ENCODE peak calls at places on chromosome 21, in four cellular contexts. V is Peyer's patch, B is astrocyte, H is neural progenitor cell. Q is an unnamed sample.

GRCh38 chr21:15774590-15774989 is 44.8 kb downstream of the USP25 start:
- DNase-seq in V (no peak), B (peak), H (no peak), Q (no peak)

GRCh38 chr21:46035809-46036695 is 54.5 kb downstream of the COL6A1 start:
- DNase-seq in V (no peak), B (peak), H (no peak), Q (no peak)

GRCh38 chr21:45078877-45079281 is 4.5 kb downstream of the ADARB1 start:
- DNase-seq in V (peak), B (peak), H (no peak), Q (peak)

GRCh38 chr21:34129039-34129891 is 55.9 kb downstream of the MRPS6 start:
- DNase-seq in V (peak), B (peak), H (peak), Q (peak)

GRCh38 chr21:41344146-41344545 is 17.7 kb upstream of the MX2 start:
- DNase-seq in V (no peak), B (no peak), H (no peak), Q (no peak)

GRCh38 chr21:41766883-41767605 is at the start of gene RIPK4:
- DNase-seq in V (no peak), B (no peak), H (peak), Q (peak)

GRCh38 chr21:32803651-32804050 is 32.1 kb upstream of the PAXBP1 start:
- DNase-seq in V (no peak), B (peak), H (no peak), Q (no peak)

GRCh38 chr21:16181024-16181423 is 451.2 kb downstream of the USP25 start:
- DNase-seq in V (no peak), B (peak), H (no peak), Q (no peak)

GRCh38 chr21:34858559-34858958 is 189.8 kb downstream of the CLIC6 start:
- DNase-seq in V (no peak), B (no peak), H (no peak), Q (no peak)

GRCh38 chr21:45541221-45542039 is 810 bp downstream of the SLC19A1 start:
- DNase-seq in V (peak), B (peak), H (no peak), Q (peak)

GRCh38 chr21:32595431-32595830 is 10.1 kb upstream of the TCP10L start:
- DNase-seq in V (no peak), B (no peak), H (no peak), Q (no peak)

GRCh38 chr21:15164678-15165303 is 100.0 kb upstream of the NRIP1 start:
- DNase-seq in V (no peak), B (no peak), H (no peak), Q (no peak)

GRCh38 chr21:35354078-35354477 is 305.0 kb upstream of the RUNX1 start:
- DNase-seq in V (no peak), B (no peak), H (no peak), Q (no peak)

GRCh38 chr21:45655071-45655470 is 11.5 kb downstream of the PCBP3 start:
- DNase-seq in V (no peak), B (peak), H (no peak), Q (no peak)

GRCh38 chr21:32993894-32994293 is 31.8 kb upstream of the OLIG2 start:
- DNase-seq in V (no peak), B (no peak), H (no peak), Q (no peak)

GRCh38 chr21:36708512-36709029 is 9.7 kb downstream of the SIM2 start:
- DNase-seq in V (no peak), B (no peak), H (peak), Q (no peak)

GRCh38 chr21:36709030-36709867 is 10.3 kb downstream of the SIM2 start:
- DNase-seq in V (no peak), B (no peak), H (peak), Q (no peak)

GRCh38 chr21:36706951-36707762 is 8.2 kb downstream of the SIM2 start:
- DNase-seq in V (no peak), B (no peak), H (peak), Q (no peak)

GRCh38 chr21:36706482-36706852 is 7.6 kb downstream of the SIM2 start:
- DNase-seq in V (no peak), B (no peak), H (no peak), Q (no peak)

GRCh38 chr21:36707763-36708511 is 9.0 kb downstream of the SIM2 start:
- DNase-seq in V (no peak), B (no peak), H (peak), Q (no peak)
- H3K4me3 ChIP-seq in V (no peak), B (no peak), H (peak), Q (no peak)

GRCh38 chr21:17195965-17196364 is 316.9 kb upstream of the CXADR start:
- DNase-seq in V (no peak), B (no peak), H (no peak), Q (no peak)
- H3K4me3 ChIP-seq in V (no peak), B (no peak), H (no peak), Q (no peak)

DNA sequence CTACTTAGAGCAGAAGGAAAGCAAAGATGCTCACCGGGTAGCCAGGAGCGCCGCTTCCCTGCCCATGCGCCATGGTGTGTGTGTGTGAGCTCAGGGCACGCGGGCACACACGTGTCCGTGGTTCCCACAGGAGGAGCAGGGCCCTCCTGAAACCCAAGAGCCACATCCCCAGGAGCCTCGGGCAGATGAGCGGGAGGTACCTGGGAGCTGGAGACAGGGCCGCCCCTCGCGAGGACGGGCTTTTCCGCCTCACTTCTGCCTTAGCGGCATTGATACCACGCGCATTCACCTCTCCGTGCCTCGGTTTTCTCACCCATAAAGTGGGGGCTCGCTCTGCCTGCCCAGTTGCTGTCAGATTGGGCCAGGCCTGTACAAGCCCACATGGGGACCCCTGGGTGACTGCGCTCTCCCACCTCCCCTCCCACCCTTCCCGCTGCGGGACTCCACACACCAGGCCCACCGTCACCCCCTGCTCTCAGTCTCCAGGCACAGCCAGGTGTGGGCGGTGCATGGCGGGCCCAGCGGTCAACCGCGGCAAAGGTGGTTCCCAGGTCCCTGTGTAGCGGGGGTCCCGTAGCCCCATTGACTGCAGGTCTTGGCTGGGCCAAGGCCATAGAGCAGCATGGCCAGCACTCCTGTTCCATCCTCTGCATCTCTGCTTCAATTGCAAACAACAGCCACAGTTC is 66.3 kb downstream of the SIK1 start:
- DNase-seq in V (no peak), B (no peak), H (no peak), Q (no peak)
- H3K4me3 ChIP-seq in V (no peak), B (no peak), H (no peak), Q (no peak)

DNA sequence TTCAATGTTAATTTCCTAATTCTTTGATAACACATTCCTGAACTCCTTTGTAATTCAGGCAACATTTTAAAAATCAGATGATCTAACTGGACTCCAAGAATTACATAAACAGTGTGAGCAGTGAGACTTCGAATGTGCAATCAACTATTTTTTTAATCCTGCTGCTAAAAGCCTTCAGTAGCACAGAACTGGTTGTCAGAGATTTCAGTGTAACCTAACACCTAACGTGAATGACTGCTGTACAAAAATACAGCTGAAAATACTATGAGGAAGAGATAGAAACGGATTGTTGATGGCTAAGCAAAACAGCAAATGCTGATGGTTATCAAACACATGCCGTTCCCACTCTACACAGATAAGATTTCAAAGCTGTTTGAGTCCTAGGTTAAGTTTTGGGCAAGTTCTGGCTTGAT is 46.1 kb downstream of the APP start:
- DNase-seq in V (no peak), B (peak), H (no peak), Q (no peak)
- H3K4me3 ChIP-seq in V (no peak), B (no peak), H (no peak), Q (no peak)

DNA sequence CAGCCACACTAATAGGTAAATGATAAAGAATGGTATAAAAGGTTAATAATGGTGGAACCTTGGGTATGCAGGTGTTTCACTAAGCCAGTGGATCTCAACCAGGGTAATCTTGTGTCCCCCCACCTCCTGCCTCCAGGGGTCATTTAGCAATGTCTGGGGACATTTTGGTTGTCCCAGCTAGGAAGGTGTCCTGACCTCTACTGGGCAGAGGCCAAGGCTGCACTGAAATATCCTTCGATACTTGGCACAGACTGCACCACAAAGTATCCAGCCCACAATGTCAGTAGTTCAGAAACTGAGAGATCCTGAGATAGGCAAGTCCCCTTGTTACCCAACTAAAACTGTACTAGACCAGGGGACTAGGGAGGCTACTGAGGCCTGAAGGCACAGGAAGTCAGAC is 113.6 kb upstream of the TIAM1 start:
- DNase-seq in V (no peak), B (no peak), H (peak), Q (no peak)
- H3K4me3 ChIP-seq in V (no peak), B (no peak), H (no peak), Q (no peak)

GRCh38 chr21:7916329-7917303 is 2604.8 kb upstream of the TPTE start:
- DNase-seq in V (no peak), B (no peak), H (no peak), Q (no peak)

DNA sequence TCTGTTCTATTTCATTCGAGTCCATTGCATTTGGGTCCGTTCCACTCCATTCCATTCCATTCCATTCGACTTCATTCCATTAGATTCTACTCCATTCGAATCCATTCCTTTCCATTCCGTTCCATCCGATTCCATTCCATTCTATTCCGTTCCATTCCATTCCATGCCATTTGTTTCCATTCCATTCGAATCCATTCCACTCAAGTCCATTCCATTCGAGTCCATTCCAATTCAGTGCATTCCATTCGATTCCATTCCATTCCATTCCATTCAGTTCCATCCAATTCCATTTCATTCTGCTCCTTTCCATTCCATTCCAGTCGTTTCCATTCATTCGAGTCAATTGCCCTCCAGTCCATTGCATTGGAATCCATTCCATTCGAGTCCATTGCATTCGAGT is 2603.7 kb upstream of the TPTE start:
- DNase-seq in V (no peak), B (no peak), H (no peak), Q (no peak)
- H3K4me3 ChIP-seq in V (no peak), B (no peak), H (no peak), Q (no peak)

Q was measured in CD4-positive, alpha-beta memory T cell.